ENCODE peak calls at places on chromosomes 5 and 9, in five cellular contexts. I is cardiac fibroblast; C is stimulated activated CD8-positive, alpha-beta memory T cell treated with anti-CD3 and anti-CD28 coated beads, Interleukin-15, amount 100 ng/mL, for 1 hour; S is NT2/D1; G is NCI-H510A treated with DMSO at 0.1 percent for 48 hours. H is an unnamed sample.

GRCh38 chr9:126617740-126618133 is 4.0 kb downstream of the LMX1B start:
- DNase-seq in S (no peak), G (no peak), I (no peak), C (no peak), H (no peak)

GRCh38 chr5:177557041-177557647 is 2.8 kb upstream of the FAM193B start:
- DNase-seq in G (peak; percentile 41), S (no peak), C (no peak), I (no peak), H (no peak)

GRCh38 chr9:88034964-88035363 is 60.6 kb upstream of the CDK20 start:
- DNase-seq in S (no peak), C (no peak), G (no peak), I (no peak), H (no peak)

GRCh38 chr5:32471784-32472183 is 27.2 kb upstream of the ZFR start:
- DNase-seq in C (no peak), I (peak; percentile 9), G (no peak), S (no peak), H (no peak)

GRCh38 chr9:93120846-93121315 is 13.2 kb downstream of the NINJ1 start:
- DNase-seq in S (no peak), G (no peak), C (no peak), I (no peak), H (no peak)

GRCh38 chr9:18829858-18830257 is 203.2 kb downstream of the SAXO1 start:
- DNase-seq in G (peak; percentile 16), C (no peak), S (no peak), I (no peak), H (no peak)

GRCh38 chr5:23727271-23727670 is 219.9 kb downstream of the PRDM9 start:
- DNase-seq in G (peak; percentile 89), S (no peak), C (no peak), I (no peak), H (no peak)

GRCh38 chr9:8437259-8437658 is 637.7 kb upstream of the DMAC1 start:
- DNase-seq in I (no peak), C (no peak), G (no peak), S (no peak), H (no peak)

GRCh38 chr9:112334319-112334828 is 955 bp upstream of the PTBP3 start:
- DNase-seq in G (peak; percentile 51), I (peak; percentile 46), C (peak; percentile 7), S (no peak), H (peak; percentile 11)

GRCh38 chr5:147854894-147855773 is 23.4 kb upstream of the SCGB3A2 start:
- DNase-seq in G (no peak), C (no peak), I (no peak), S (no peak), H (no peak)

GRCh38 chr5:151107738-151108520 is 27.1 kb upstream of the TNIP1 start:
- DNase-seq in S (no peak), I (peak; percentile 75), C (no peak), G (no peak), H (peak; percentile 81)

GRCh38 chr5:24804221-24804681 is 159.5 kb upstream of the CDH10 start:
- DNase-seq in C (no peak), S (no peak), I (no peak), G (no peak), H (peak; percentile 1)

GRCh38 chr5:100479079-100479688 is 56.0 kb upstream of the FAM174A start:
- DNase-seq in I (peak; percentile 14), C (no peak), S (peak; percentile 23), G (peak; percentile 79), H (no peak)

GRCh38 chr5:74938250-74938649 is 72.1 kb upstream of the FAM169A start:
- DNase-seq in S (no peak), G (no peak), C (no peak), I (no peak), H (no peak)

GRCh38 chr5:4419276-4419675 is 720.9 kb upstream of the ADAMTS16 start:
- DNase-seq in C (no peak), G (no peak), S (no peak), I (no peak), H (no peak)

GRCh38 chr5:143124593-143124992 is 278.9 kb downstream of the NR3C1 start:
- DNase-seq in G (no peak), C (no peak), S (no peak), I (no peak), H (no peak)

GRCh38 chr9:131394464-131395026 is 659 bp downstream of the PRRC2B start:
- DNase-seq in S (no peak), G (no peak), I (peak; percentile 52), C (no peak), H (peak; percentile 58)

GRCh38 chr9:125343518-125344284 is 82.1 kb downstream of the GAPVD1 start:
- DNase-seq in C (no peak), S (peak; percentile 91), G (peak; percentile 31), I (peak; percentile 63), H (peak; percentile 72)

GRCh38 chr5:39616131-39616530 is 191.4 kb upstream of the DAB2 start:
- DNase-seq in G (no peak), C (no peak), S (no peak), I (no peak), H (peak; percentile 58)

GRCh38 chr9:72526901-72527800 is 5.7 kb downstream of the TMC1 start:
- DNase-seq in S (peak; percentile 81), G (peak; percentile 34), C (peak; percentile 51), I (peak; percentile 96), H (peak; percentile 89)

GRCh38 chr5:174514983-174515394 is 209.4 kb upstream of the MSX2 start:
- DNase-seq in C (no peak), G (no peak), I (no peak), S (no peak), H (peak; percentile 26)

GRCh38 chr9:36991516-36992134 is 42.4 kb downstream of the PAX5 start:
- DNase-seq in C (no peak), I (peak; percentile 10), S (peak; percentile 77), G (peak; percentile 15), H (no peak)

H was measured in MG63.